ENCODE peak calls at places on chromosomes 6 and 20, in nine cellular contexts. M, E, L, P, Z, V, O, X and I are unnamed samples.

GRCh38 chr6:475341-475740 is 83.8 kb downstream of the IRF4 start:
- DNase-seq in X (no peak), O (no peak), E (no peak), Z (no peak), M (no peak), V (no peak), P (no peak), L (no peak), I (no peak)

GRCh38 chr20:51700809-51701285 is 67.3 kb downstream of the ATP9A start:
- DNase-seq in M (no peak), X (peak), O (no peak), Z (no peak), V (no peak), P (no peak), E (no peak), L (no peak), I (no peak)

GRCh38 chr6:135743476-135743875 is 108.0 kb upstream of the PDE7B start:
- DNase-seq in V (no peak), Z (no peak), O (no peak), M (no peak), P (no peak), L (no peak), X (no peak), E (no peak), I (no peak)

GRCh38 chr6:43764767-43765166 is 5.2 kb upstream of the VEGFA start:
- DNase-seq in L (no peak), P (no peak), V (no peak), M (no peak), X (no peak), E (no peak), Z (no peak), O (no peak), I (no peak)

GRCh38 chr6:136084403-136084802 is 165.7 kb downstream of the MTFR2 start:
- DNase-seq in P (no peak), L (no peak), V (peak), M (no peak), O (no peak), E (no peak), Z (no peak), X (no peak), I (no peak)

GRCh38 chr6:33620158-33620583 is 951 bp upstream of the ITPR3 start:
- DNase-seq in O (no peak), E (no peak), X (peak), P (peak), V (no peak), Z (no peak), L (no peak), M (peak), I (peak)

GRCh38 chr6:101830501-101831031 is 437.1 kb downstream of the GRIK2 start:
- DNase-seq in O (no peak), Z (no peak), E (no peak), V (peak), X (no peak), L (peak), M (no peak), P (no peak), I (no peak)

GRCh38 chr6:136599324-136600011 is 49.2 kb upstream of the MAP7 start:
- DNase-seq in M (no peak), V (peak), X (no peak), O (no peak), Z (no peak), E (no peak), L (peak), P (no peak), I (no peak)

GRCh38 chr6:33433560-33434191 is 13.8 kb downstream of the SYNGAP1 start:
- DNase-seq in E (no peak), L (no peak), V (peak), P (peak), X (no peak), M (no peak), O (no peak), Z (no peak), I (no peak)

GRCh38 chr6:36820700-36821580 is 18.3 kb downstream of the CPNE5 start:
- DNase-seq in X (no peak), O (no peak), M (no peak), P (no peak), V (peak), L (peak), Z (peak), E (no peak), I (no peak)

GRCh38 chr6:113824411-113824810 is 32.7 kb upstream of the MARCKS start:
- DNase-seq in X (peak), P (no peak), M (no peak), E (no peak), V (peak), Z (no peak), O (no peak), L (no peak), I (no peak)

GRCh38 chr6:37821449-37821848 is 1.9 kb downstream of the ZFAND3 start:
- DNase-seq in X (no peak), M (no peak), V (no peak), L (no peak), O (no peak), P (no peak), E (no peak), Z (no peak), I (no peak)

GRCh38 chr6:626236-626635 is 30.7 kb downstream of the HUS1B start:
- DNase-seq in L (no peak), V (peak), Z (no peak), P (no peak), X (no peak), M (no peak), E (no peak), O (no peak), I (no peak)

GRCh38 chr6:35054106-35054742 is 86.9 kb downstream of the TCP11 start:
- DNase-seq in O (no peak), X (no peak), E (no peak), V (peak), M (peak), L (no peak), P (no peak), Z (no peak), I (no peak)

GRCh38 chr20:40880063-40880715 is 148.4 kb upstream of the TOP1 start:
- DNase-seq in Z (no peak), X (no peak), P (no peak), E (no peak), O (no peak), M (no peak), V (no peak), L (no peak), I (no peak)

GRCh38 chr6:108588586-108588985 is 27.9 kb downstream of the FOXO3 start:
- DNase-seq in X (no peak), E (no peak), M (no peak), V (peak), Z (no peak), L (no peak), P (no peak), O (no peak), I (no peak)

GRCh38 chr20:58019027-58019849 is 209.2 kb downstream of the ANKRD60 start:
- DNase-seq in Z (peak), M (no peak), P (no peak), V (peak), E (no peak), L (peak), X (no peak), O (peak), I (no peak)

GRCh38 chr6:69416739-69417138 is 380.1 kb downstream of the LMBRD1 start:
- DNase-seq in P (no peak), Z (peak), O (no peak), M (no peak), L (no peak), X (no peak), E (no peak), V (peak), I (no peak)

GRCh38 chr20:9244811-9245210 is 175.9 kb downstream of the PLCB4 start:
- DNase-seq in P (no peak), M (no peak), L (no peak), E (no peak), V (no peak), O (no peak), X (no peak), Z (no peak), I (no peak)

GRCh38 chr20:63553251-63553932 is 567 bp upstream of the FNDC11 start:
- DNase-seq in P (peak), E (peak), L (peak), V (peak), X (peak), O (peak), M (peak), Z (no peak), I (peak)

GRCh38 chr6:5423251-5423650 is 161.9 kb downstream of the FARS2 start:
- DNase-seq in V (no peak), M (no peak), P (no peak), X (no peak), L (no peak), Z (no peak), E (no peak), O (no peak), I (no peak)

GRCh38 chr6:152118678-152119077 is 311.2 kb downstream of the ESR1 start:
- DNase-seq in X (no peak), Z (no peak), E (no peak), P (no peak), L (no peak), V (no peak), M (no peak), O (no peak), I (no peak)

GRCh38 chr20:10924628-10925266 is 250.9 kb upstream of the JAG1 start:
- DNase-seq in P (no peak), M (no peak), L (peak), Z (no peak), E (no peak), X (no peak), O (no peak), V (peak), I (no peak)

GRCh38 chr6:110560239-110561015 is 84.0 kb upstream of the SLC22A16 start:
- DNase-seq in M (no peak), Z (no peak), P (no peak), O (no peak), V (no peak), X (no peak), L (no peak), E (no peak), I (no peak)